ENCODE peak calls at places on chromosomes 11 and 22, in ten cellular contexts. G is esophagus muscularis mucosa, U is K562, Z is lower leg skin, R is sigmoid colon, T is A549, Q is heart left ventricle, I is GM12891, B is gastrocnemius medialis, W is ovary. S is an unnamed sample.

GRCh38 chr22:21918466-21919185 is 34.0 kb downstream of the PPM1F start:
- DNase-seq in Q (no peak), R (no peak), I (no peak), G (no peak), T (no peak), U (no peak), W (no peak), Z (no peak), B (no peak), S (no peak)

GRCh38 chr11:122599434-122599833 is 56.1 kb upstream of the UBASH3B start:
- DNase-seq in U (no peak), Q (no peak), Z (no peak), R (no peak), G (no peak), T (peak), I (no peak), W (no peak), B (no peak), S (no peak)

GRCh38 chr11:68689737-68690625 is 5.6 kb downstream of the GAL start:
- DNase-seq in B (no peak), G (no peak), U (no peak), T (no peak), Z (no peak), R (peak), I (no peak), W (no peak), Q (no peak), S (no peak)

GRCh38 chr22:18024276-18024939 is at the start of gene MICAL3:
- DNase-seq in I (peak), Q (peak), Z (no peak), W (peak), G (no peak), T (peak), B (peak), R (peak), U (peak), S (peak)

GRCh38 chr11:43853766-43854165 is 26.9 kb upstream of the ALKBH3 start:
- DNase-seq in I (no peak), R (no peak), G (no peak), B (no peak), T (no peak), U (no peak), W (no peak), Q (no peak), Z (no peak), S (no peak)

GRCh38 chr11:69444381-69445130 is 36.9 kb upstream of the LINC01488 start:
- DNase-seq in T (peak), B (peak), R (peak), W (no peak), G (no peak), Q (peak), U (peak), Z (peak), I (no peak), S (no peak)

GRCh38 chr22:50281957-50282356 is 11.8 kb upstream of the MAPK11 start:
- DNase-seq in T (no peak), W (no peak), Z (no peak), G (no peak), Q (peak), U (no peak), R (no peak), I (no peak), B (no peak), S (no peak)

GRCh38 chr22:30247561-30247960 is 1.0 kb upstream of the LIF start:
- DNase-seq in U (no peak), R (no peak), T (no peak), W (no peak), B (no peak), I (no peak), Z (no peak), Q (no peak), G (no peak), S (no peak)

GRCh38 chr11:128884703-128885338 is 6.3 kb upstream of the KCNJ5 start:
- DNase-seq in I (no peak), T (peak), R (peak), G (no peak), W (peak), B (no peak), Q (peak), Z (peak), U (peak), S (no peak)

GRCh38 chr11:77191823-77192495 is 63.9 kb downstream of the MYO7A start:
- DNase-seq in Q (no peak), R (no peak), B (no peak), Z (no peak), G (no peak), I (peak), U (peak), W (peak), T (peak), S (no peak)

GRCh38 chr11:125343086-125343731 is 152.9 kb downstream of the FEZ1 start:
- DNase-seq in G (no peak), Z (no peak), U (no peak), I (no peak), B (no peak), Q (no peak), W (no peak), R (no peak), T (no peak), S (no peak)

GRCh38 chr11:59135648-59136461 is 6.8 kb upstream of the FAM111A start:
- DNase-seq in Q (peak), T (peak), Z (peak), G (peak), R (peak), W (peak), B (peak), I (peak), U (peak), S (peak)

GRCh38 chr11:116696381-116696941 is 76.3 kb downstream of the BUD13 start:
- DNase-seq in W (no peak), Z (peak), Q (no peak), R (peak), I (no peak), B (no peak), T (no peak), U (no peak), G (peak), S (no peak)

GRCh38 chr11:8775341-8776133 is 92.9 kb downstream of the RPL27A start:
- DNase-seq in W (peak), R (no peak), Z (no peak), U (no peak), Q (no peak), T (no peak), G (no peak), I (no peak), B (peak), S (no peak)

GRCh38 chr22:41768420-41768819 is 32.1 kb upstream of the CCDC134 start:
- DNase-seq in Q (no peak), U (no peak), I (no peak), W (no peak), B (no peak), T (no peak), G (no peak), R (no peak), Z (no peak), S (no peak)

GRCh38 chr11:5280582-5281102 is 10.9 kb upstream of the HBE1 start:
- DNase-seq in I (peak), Z (peak), T (peak), U (peak), B (no peak), Q (peak), R (no peak), G (no peak), W (peak), S (peak)

GRCh38 chr22:25840883-25841282 is 98.9 kb downstream of the MYO18B start:
- DNase-seq in Q (no peak), B (no peak), W (no peak), T (no peak), I (no peak), U (no peak), G (no peak), Z (no peak), R (no peak), S (no peak)

GRCh38 chr22:29205598-29206371 is at the start of gene EMID1:
- DNase-seq in Q (no peak), U (peak), B (no peak), Z (no peak), G (no peak), W (peak), R (peak), T (peak), I (no peak), S (no peak)

GRCh38 chr22:30390974-30391691 is 3.9 kb upstream of the RNF215 start:
- DNase-seq in T (peak), Q (peak), U (peak), Z (no peak), W (peak), B (peak), R (no peak), G (no peak), I (peak), S (peak)

GRCh38 chr11:11849127-11849746 is 7.5 kb downstream of the USP47 start:
- DNase-seq in U (peak), T (peak), Z (peak), R (no peak), B (peak), G (no peak), I (no peak), Q (peak), W (peak), S (no peak)

GRCh38 chr11:32487270-32487669 is 51.9 kb upstream of the WT1 start:
- DNase-seq in G (no peak), R (no peak), Q (no peak), T (peak), B (no peak), W (no peak), Z (no peak), I (no peak), U (peak), S (no peak)

GRCh38 chr11:21988477-21988876 is 204.4 kb upstream of the ANO5 start:
- DNase-seq in T (peak), Q (no peak), R (no peak), W (no peak), G (no peak), Z (no peak), U (no peak), I (no peak), B (no peak), S (no peak)

GRCh38 chr11:115132829-115133228 is 371.4 kb downstream of the CADM1 start:
- DNase-seq in R (no peak), T (peak), Q (no peak), U (peak), B (no peak), Z (no peak), G (no peak), I (peak), W (no peak), S (peak)

GRCh38 chr11:131591051-131591461 is 220.6 kb downstream of the NTM start:
- DNase-seq in B (no peak), W (no peak), R (no peak), Z (no peak), G (no peak), T (no peak), Q (no peak), U (no peak), I (no peak), S (no peak)

GRCh38 chr11:82750643-82751139 is 17.0 kb upstream of the FAM181B start:
- DNase-seq in Q (no peak), T (no peak), Z (no peak), U (no peak), B (no peak), R (no peak), G (no peak), W (no peak), I (no peak), S (no peak)

GRCh38 chr11:13047884-13048283 is 38.8 kb downstream of the RASSF10 start:
- DNase-seq in I (no peak), T (no peak), Q (no peak), R (no peak), Z (no peak), G (no peak), B (no peak), U (no peak), W (no peak), S (no peak)

GRCh38 chr11:32411937-32412615 is 23.3 kb downstream of the WT1 start:
- DNase-seq in T (no peak), G (no peak), Q (no peak), W (peak), B (no peak), I (no peak), Z (no peak), R (no peak), U (no peak), S (no peak)

GRCh38 chr22:23772315-23773246 is at the start of gene MMP11:
- DNase-seq in B (no peak), Q (peak), G (no peak), R (peak), W (peak), Z (no peak), U (peak), I (peak), T (no peak), S (peak)

GRCh38 chr11:117805048-117805447 is 8.0 kb upstream of the DSCAML1 start:
- DNase-seq in T (no peak), R (no peak), Q (no peak), Z (no peak), W (no peak), I (no peak), B (no peak), U (no peak), G (no peak), S (no peak)

GRCh38 chr11:94734563-94735275 is 33.4 kb upstream of the AMOTL1 start:
- DNase-seq in B (no peak), R (no peak), W (no peak), Z (no peak), Q (no peak), U (no peak), I (no peak), G (peak), T (peak), S (no peak)

GRCh38 chr11:45435706-45436105 is 149.6 kb upstream of the SYT13 start:
- DNase-seq in Z (no peak), G (no peak), B (no peak), R (no peak), I (no peak), W (no peak), U (no peak), T (no peak), Q (no peak), S (no peak)

GRCh38 chr22:49211176-49211575 is 616.5 kb downstream of the BRD1 start:
- DNase-seq in G (no peak), B (no peak), I (no peak), T (no peak), W (no peak), R (peak), U (no peak), Q (peak), Z (no peak), S (no peak)

GRCh38 chr22:21753374-21754111 is 17.9 kb upstream of the YPEL1 start:
- DNase-seq in T (no peak), Z (no peak), G (no peak), W (no peak), I (no peak), Q (no peak), U (peak), B (peak), R (no peak), S (no peak)

GRCh38 chr11:130671801-130672700 is 223.6 kb downstream of the ADAMTS15 start:
- DNase-seq in W (peak), T (peak), G (peak), B (peak), I (no peak), U (no peak), Q (peak), R (peak), Z (no peak), S (no peak)

GRCh38 chr11:118068206-118068944 is 8.5 kb upstream of the TMPRSS4 start:
- DNase-seq in Z (no peak), Q (no peak), B (no peak), I (no peak), R (no peak), T (no peak), W (no peak), G (no peak), U (peak), S (no peak)

GRCh38 chr11:125583496-125583895 is 9.2 kb upstream of the STT3A start:
- DNase-seq in Q (no peak), I (no peak), R (no peak), W (no peak), G (no peak), Z (no peak), U (no peak), T (no peak), B (no peak), S (no peak)

GRCh38 chr11:16874275-16874975 is 136.0 kb downstream of the C11orf58 start:
- DNase-seq in W (no peak), Q (no peak), U (no peak), T (no peak), B (no peak), I (no peak), G (no peak), Z (no peak), R (no peak), S (no peak)

GRCh38 chr11:6067502-6067901 is 36.9 kb upstream of the OR56A1 start:
- DNase-seq in B (no peak), U (no peak), T (no peak), G (no peak), Z (no peak), R (no peak), Q (no peak), I (no peak), W (no peak), S (no peak)

GRCh38 chr22:36239401-36240171 is at the start of gene APOL2:
- DNase-seq in Q (peak), U (peak), W (peak), T (peak), Z (peak), R (peak), B (peak), G (peak), I (peak), S (peak)
- TF ChIP-seq POLR2A in Q (peak), U (peak), W (peak), T (no peak), Z (no peak), R (peak), B (peak), G (peak), I (peak), S (peak)

GRCh38 chr11:27028653-27029052 is 12.0 kb upstream of the BBOX1 start:
- DNase-seq in B (no peak), U (no peak), Z (no peak), W (no peak), R (no peak), Q (no peak), I (no peak), G (no peak), T (no peak), S (no peak)
- TF ChIP-seq POLR2A in B (no peak), U (no peak), Z (no peak), W (no peak), R (no peak), Q (no peak), I (no peak), G (no peak), T (no peak), S (no peak)

DNA sequence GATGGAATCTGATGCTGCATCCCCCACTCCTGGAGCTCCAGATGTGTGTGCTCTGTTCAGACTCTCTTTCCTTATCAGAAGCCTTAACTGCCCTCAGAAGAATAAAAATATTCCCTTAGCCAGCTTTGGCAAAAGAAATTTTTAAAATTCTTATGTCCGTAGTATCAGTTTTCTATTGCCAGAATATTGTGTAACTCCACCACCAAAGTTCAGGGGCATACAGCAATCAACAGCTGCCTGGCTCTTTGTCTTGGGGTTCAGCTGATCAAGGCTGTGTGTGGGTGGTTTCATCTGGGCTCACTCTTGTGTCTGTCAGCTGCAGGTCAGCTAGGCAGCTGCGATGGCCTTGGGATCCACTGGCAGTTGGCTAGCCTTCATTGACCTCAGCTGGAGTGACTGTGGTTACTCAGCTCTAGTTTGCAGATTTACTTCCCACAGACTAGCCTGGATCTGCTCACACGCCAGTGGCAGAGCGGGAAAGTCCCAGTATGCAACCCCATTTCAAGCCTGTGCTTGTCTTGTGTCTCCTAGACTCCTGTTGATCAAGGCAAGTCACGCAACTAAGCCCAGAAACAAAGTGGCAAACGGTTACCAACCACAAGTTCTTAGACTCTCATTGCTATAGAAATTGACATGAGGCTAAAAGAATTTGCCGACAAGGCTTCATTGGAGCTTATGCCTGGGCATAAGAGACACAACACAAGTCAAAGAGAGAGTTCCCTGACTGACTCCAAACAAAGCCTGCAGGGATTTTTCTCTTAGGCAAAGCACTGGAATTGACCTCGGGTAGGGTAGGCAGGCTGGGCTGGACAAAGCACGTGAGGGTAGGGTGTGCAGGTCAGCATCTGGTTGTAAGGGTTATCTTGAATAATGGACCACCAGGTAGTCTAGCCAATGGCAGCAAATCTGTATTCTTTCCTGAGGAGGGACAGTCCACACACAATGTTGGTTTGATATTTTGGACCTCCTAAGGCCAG is 7.5 kb downstream of the TMEM138 start:
- DNase-seq in G (no peak), R (peak), I (no peak), Z (peak), W (peak), B (peak), U (no peak), T (no peak), Q (peak), S (no peak)
- TF ChIP-seq POLR2A in G (no peak), R (no peak), I (no peak), Z (no peak), W (no peak), B (no peak), U (peak), T (no peak), Q (no peak), S (peak)

GRCh38 chr11:65536412-65537295 is 11.8 kb downstream of the SCYL1 start:
- DNase-seq in U (no peak), G (no peak), R (peak), Z (no peak), W (no peak), Q (no peak), B (no peak), I (no peak), T (no peak), S (no peak)
- TF ChIP-seq POLR2A in U (no peak), G (no peak), R (no peak), Z (no peak), W (no peak), Q (no peak), B (no peak), I (no peak), T (no peak), S (peak)

GRCh38 chr11:105022998-105023397 is at the start of gene CASP5:
- DNase-seq in R (no peak), B (no peak), G (no peak), U (no peak), Z (no peak), Q (no peak), T (no peak), I (no peak), W (no peak), S (no peak)
- TF ChIP-seq POLR2A in R (no peak), B (no peak), G (no peak), U (no peak), Z (no peak), Q (no peak), T (no peak), I (no peak), W (no peak), S (no peak)

GRCh38 chr11:34052036-34052607 is 591 bp downstream of the CAPRIN1 start:
- DNase-seq in R (peak), I (peak), B (peak), T (peak), U (peak), W (peak), Q (peak), Z (peak), G (peak), S (peak)
- TF ChIP-seq POLR2A in R (no peak), I (peak), B (peak), T (peak), U (no peak), W (peak), Q (no peak), Z (no peak), G (no peak), S (peak)

GRCh38 chr11:65615229-65615949 is at the start of gene PCNX3:
- DNase-seq in R (peak), Z (peak), T (peak), G (peak), U (peak), W (peak), I (peak), B (peak), Q (peak), S (peak)
- TF ChIP-seq POLR2A in R (peak), Z (no peak), T (peak), G (peak), U (peak), W (peak), I (no peak), B (peak), Q (no peak), S (peak)

DNA sequence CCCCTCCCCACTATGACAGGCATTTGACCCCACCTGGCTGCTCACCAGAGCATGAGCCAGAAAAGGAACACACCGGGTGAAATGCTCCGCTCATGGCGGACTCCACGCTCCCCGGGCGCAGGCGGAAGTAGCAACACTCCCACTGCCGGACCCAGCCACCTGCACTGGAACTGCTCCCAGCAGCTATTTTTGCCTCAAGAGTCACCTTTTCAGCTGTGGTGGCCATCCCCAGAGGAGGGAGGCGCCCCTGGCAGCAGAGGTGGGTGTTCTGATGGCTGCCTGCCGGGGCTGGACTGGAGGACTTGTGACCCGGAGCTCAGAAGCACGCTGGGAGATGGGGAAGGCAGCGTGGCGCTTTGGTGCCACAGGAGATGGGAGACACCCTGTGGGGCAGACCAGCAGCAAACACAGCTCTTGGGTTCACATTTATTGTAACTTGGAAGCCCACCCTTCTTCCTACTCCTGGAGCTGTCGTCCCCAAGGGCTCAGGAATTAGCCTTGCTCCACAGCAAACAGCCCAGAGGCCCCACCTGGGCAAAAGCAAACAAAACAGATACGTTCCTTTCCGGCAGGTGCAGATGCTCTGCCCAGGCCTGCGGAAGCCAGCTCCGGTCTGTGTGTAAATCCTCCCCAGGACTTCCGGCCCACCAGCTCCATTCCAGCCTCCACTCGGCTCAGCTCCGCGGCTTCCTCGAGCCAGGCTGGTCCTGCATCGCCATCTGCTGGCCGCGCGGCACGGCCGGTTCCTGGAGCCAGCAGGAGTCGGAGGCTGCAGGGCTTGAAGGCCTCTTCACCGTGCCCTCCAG is 3.7 kb downstream of the RPS19BP1 start:
- DNase-seq in B (peak), R (peak), Z (peak), U (peak), I (no peak), Q (peak), W (peak), G (peak), T (peak), S (peak)
- TF ChIP-seq POLR2A in B (no peak), R (no peak), Z (no peak), U (peak), I (peak), Q (no peak), W (peak), G (peak), T (no peak), S (peak)